ENCODE peak calls at places on chromosomes 5 and 9, in four cellular contexts. R is DND-41, D is stomach, E is brain microvascular endothelial cell. O is an unnamed sample.

GRCh38 chr9:132404228-132404881 is 2.3 kb downstream of the TTF1 start:
- DNase-seq in D (no peak), E (no peak), R (peak; percentile 82), O (no peak)

GRCh38 chr5:175321927-175322532 is 122.0 kb downstream of the DRD1 start:
- DNase-seq in R (peak; percentile 60), E (peak; percentile 2), D (no peak), O (peak; percentile 41)

GRCh38 chr9:89473762-89474469 is 24.0 kb downstream of the SEMA4D start:
- DNase-seq in E (no peak), D (no peak), R (no peak), O (no peak)

GRCh38 chr9:124735121-124735520 is 36.0 kb downstream of the NR6A1 start:
- DNase-seq in R (no peak), E (no peak), D (no peak), O (peak; percentile 57)

GRCh38 chr5:181241393-181241975 is 2.2 kb downstream of the RACK1 start:
- DNase-seq in D (no peak), E (peak; percentile 84), R (peak; percentile 41), O (no peak)

GRCh38 chr5:59174248-59174844 is 591.5 kb downstream of the RAB3C start:
- DNase-seq in E (peak; percentile 58), R (no peak), D (no peak), O (peak; percentile 65)

GRCh38 chr5:16736158-16736994 is 119.6 kb upstream of the RETREG1 start:
- DNase-seq in R (no peak), D (peak; percentile 83), E (peak; percentile 47), O (peak; percentile 37)

GRCh38 chr5:54704341-54704740 is 186.8 kb downstream of the SNX18 start:
- DNase-seq in R (no peak), D (no peak), E (no peak), O (no peak)

GRCh38 chr9:85900504-85901201 is 40.3 kb upstream of the NAA35 start:
- DNase-seq in D (no peak), R (peak; percentile 24), E (peak; percentile 46), O (no peak)

GRCh38 chr9:12798066-12798770 is 23.4 kb downstream of the LURAP1L start:
- DNase-seq in E (no peak), D (no peak), R (no peak), O (no peak)

GRCh38 chr5:68534131-68534940 is 318.8 kb downstream of the PIK3R1 start:
- DNase-seq in E (peak; percentile 39), D (peak; percentile 70), R (no peak), O (peak; percentile 66)

GRCh38 chr5:135031146-135031812 is 2.7 kb downstream of the PITX1 start:
- DNase-seq in R (no peak), E (no peak), D (no peak), O (no peak)

GRCh38 chr9:117184173-117184572 is 230.7 kb downstream of the ASTN2 start:
- DNase-seq in R (no peak), D (no peak), E (no peak), O (no peak)

GRCh38 chr5:6676702-6677101 is 36.5 kb upstream of the TENT4A start:
- DNase-seq in D (no peak), R (no peak), E (no peak), O (no peak)

GRCh38 chr9:95082401-95083084 is 235.0 kb downstream of the FANCC start:
- DNase-seq in D (peak; percentile 25), E (no peak), R (no peak), O (no peak)

GRCh38 chr9:73446306-73446705 is 294.6 kb downstream of the ANXA1 start:
- DNase-seq in D (no peak), R (no peak), E (no peak), O (no peak)

GRCh38 chr9:25094518-25094917 is 548.8 kb upstream of the IZUMO3 start:
- DNase-seq in E (peak; percentile 1), D (no peak), R (no peak), O (no peak)

GRCh38 chr5:32545102-32545847 is 40.1 kb upstream of the SUB1 start:
- DNase-seq in D (no peak), E (no peak), R (no peak), O (no peak)
- H3K4me3 ChIP-seq in D (no peak overlapping the region), E (no peak overlapping the region), R (no peak overlapping the region), O (no peak overlapping the region)

GRCh38 chr5:79136618-79137017 is 25.0 kb downstream of the BHMT start:
- DNase-seq in R (no peak), D (no peak), E (no peak), O (no peak)

GRCh38 chr5:79130781-79131180 is 19.2 kb downstream of the BHMT start:
- DNase-seq in R (no peak), E (no peak), D (no peak), O (no peak)

GRCh38 chr5:79135790-79136553 is 24.4 kb downstream of the BHMT start:
- DNase-seq in D (no peak), E (no peak), R (no peak), O (no peak)

GRCh38 chr5:79133657-79134451 is 22.2 kb downstream of the BHMT start:
- DNase-seq in R (peak; percentile 82), E (peak; percentile 79), D (peak; percentile 72), O (peak; percentile 76)

GRCh38 chr5:79133121-79133656 is 21.6 kb downstream of the BHMT start:
- DNase-seq in R (no peak), D (no peak), E (no peak), O (peak; percentile 46)
- TF ChIP-seq CTCF in R (peak; percentile 56), D (peak; percentile 43), E (no peak), O (no peak)

GRCh38 chr5:102818345-102818744 is 63.2 kb downstream of the PAM start:
- DNase-seq in R (no peak), D (no peak), E (no peak), O (no peak)

GRCh38 chr5:102811962-102812361 is 56.9 kb downstream of the PAM start:
- DNase-seq in R (no peak), E (peak; percentile 27), D (no peak), O (no peak)

GRCh38 chr5:102815560-102816324 is 60.6 kb downstream of the PAM start:
- DNase-seq in E (no peak), D (no peak), R (no peak), O (no peak)

GRCh38 chr5:102813740-102814139 is 58.6 kb downstream of the PAM start:
- DNase-seq in D (no peak), R (no peak), E (no peak), O (no peak)

DNA sequence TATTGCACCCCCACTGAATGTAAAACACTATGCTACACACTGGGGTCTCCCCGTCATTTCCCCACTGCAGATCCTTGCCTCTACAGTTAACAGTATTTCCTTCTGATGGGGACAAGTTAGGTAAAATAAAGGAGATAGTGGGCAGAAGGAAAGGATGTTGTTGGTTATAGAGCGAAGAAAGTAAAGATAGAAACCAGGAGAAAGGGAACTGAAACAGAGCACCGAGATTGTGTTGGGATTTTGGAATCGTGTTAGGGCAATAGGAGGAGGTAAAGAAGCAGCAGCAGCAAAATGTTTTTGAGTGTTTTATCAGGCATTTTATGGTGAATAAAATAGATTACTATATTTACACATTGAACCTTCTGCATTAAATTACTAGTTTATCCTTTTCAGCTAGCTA is 60.0 kb downstream of the PAM start:
- DNase-seq in R (no peak), D (no peak), E (no peak), O (no peak)
- H3K4me3 ChIP-seq in R (no peak overlapping the region), D (no peak overlapping the region), E (no peak overlapping the region), O (no peak overlapping the region)

DNA sequence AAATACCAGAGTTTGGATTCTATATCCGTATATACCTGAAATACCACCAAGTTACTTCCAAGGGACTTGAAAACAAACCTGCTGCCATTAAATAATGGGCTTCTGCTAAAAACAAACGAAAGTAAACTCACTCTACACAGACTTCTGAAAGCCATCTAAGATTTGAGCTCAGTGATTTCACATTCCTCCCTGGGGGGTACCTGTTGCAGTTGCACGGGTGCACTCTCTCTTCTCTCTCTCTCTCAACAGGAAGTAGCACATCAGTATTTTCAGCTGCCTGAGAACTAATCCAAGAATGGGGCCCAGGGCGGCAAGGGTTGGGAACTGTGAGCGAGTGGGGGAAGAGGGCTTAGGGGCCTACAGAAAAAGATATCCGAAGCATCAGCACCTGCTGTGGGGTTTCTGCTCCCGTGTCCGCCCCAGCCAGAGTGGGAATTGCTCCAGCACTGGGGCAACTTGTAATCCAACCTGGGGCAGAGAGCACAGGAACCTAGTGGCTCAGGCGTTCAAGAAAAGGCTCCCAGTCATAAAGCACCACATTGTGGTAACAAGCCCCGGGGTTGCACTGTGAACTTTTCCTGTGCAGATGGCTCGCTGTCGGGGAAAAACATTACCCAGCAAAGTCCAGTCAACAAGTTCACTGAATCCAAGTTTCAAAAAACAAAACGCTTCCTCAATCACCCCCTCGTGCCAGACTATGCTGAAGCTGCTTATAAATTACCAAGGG is 99.8 kb downstream of the EFNA5 start:
- DNase-seq in E (peak; percentile 21), R (peak; percentile 82), D (peak; percentile 31), O (no peak)
- TF ChIP-seq CTCF in E (peak; percentile 7), R (peak; percentile 46), D (no peak), O (no peak)

GRCh38 chr9:136723989-136724388 is 11.6 kb downstream of the DIPK1B start:
- DNase-seq in E (no peak), R (no peak), D (no peak), O (no peak)

GRCh38 chr9:136722093-136722968 is 10.0 kb downstream of the DIPK1B start:
- DNase-seq in R (no peak), E (no peak), D (no peak), O (no peak)

GRCh38 chr9:136724772-136725171 is 12.4 kb downstream of the DIPK1B start:
- DNase-seq in R (no peak), D (no peak), E (no peak), O (no peak)

GRCh38 chr9:136722969-136723356 is 10.6 kb downstream of the DIPK1B start:
- DNase-seq in D (no peak), E (no peak), R (peak; percentile 14), O (no peak)

DNA sequence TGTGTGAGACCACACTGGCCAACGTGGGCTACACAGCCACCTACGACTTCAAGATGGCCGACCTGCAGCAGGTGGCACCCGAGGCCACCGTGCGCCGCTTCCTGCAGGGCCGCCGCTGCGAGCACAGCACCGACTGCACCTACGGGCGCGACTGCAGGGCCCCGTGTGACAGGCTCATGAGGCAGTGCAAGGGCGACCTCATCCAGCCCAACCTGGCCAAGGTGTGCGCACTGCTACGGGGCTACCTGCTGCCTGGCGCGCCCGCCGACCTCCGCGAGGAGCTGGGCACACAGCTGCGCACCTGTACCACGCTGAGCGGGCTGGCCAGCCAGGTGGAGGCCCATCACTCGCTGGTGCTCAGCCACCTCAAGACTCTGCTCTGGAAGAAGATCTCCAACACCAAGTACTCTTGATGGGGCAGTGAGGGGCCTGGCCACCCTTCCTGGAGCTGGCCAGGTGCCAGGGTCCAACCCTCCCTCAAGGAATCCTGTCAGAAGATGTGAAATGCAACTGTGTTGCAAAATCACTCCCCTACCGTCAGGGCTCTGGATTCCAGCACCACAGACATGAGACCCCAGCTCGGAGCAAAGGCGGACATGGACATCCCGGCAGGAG is 11.1 kb downstream of the DIPK1B start:
- DNase-seq in E (no peak), D (no peak), R (no peak), O (no peak)
- H3K4me3 ChIP-seq in E (no peak overlapping the region), D (no peak overlapping the region), R (no peak overlapping the region), O (no peak overlapping the region)

O was measured in astrocyte of the cerebellum.